ENCODE peak calls at places on chromosomes 12 and 14, in six cellular contexts. J is mucosa of descending colon; K is stimulated activated CD4-positive, alpha-beta T cell treated with anti-CD3 and anti-CD28 coated beads, Interleukin-15, amount 100 ng/mL, for 24 hours; H is A172; L is cerebellar cortex; N is stimulated activated CD8-positive, alpha-beta memory T cell treated with anti-CD3 and anti-CD28 coated beads, Interleukin-4, amount 100 ng/mL, for 48 hours. S is an unnamed sample.

GRCh38 chr12:115451785-115452736 is 768.1 kb upstream of the TBX3 start:
- DNase-seq in J (no peak), K (peak), H (no peak), L (no peak), N (no peak), S (no peak)

GRCh38 chr12:31206038-31206670 is 119.8 kb downstream of the SINHCAF start:
- DNase-seq in J (no peak), K (no peak), H (no peak), L (no peak), N (no peak), S (peak)

GRCh38 chr14:53539489-53540126 is 386.5 kb upstream of the DDHD1 start:
- DNase-seq in J (peak), K (peak), H (peak), L (peak), N (peak), S (no peak)

GRCh38 chr14:69261761-69262331 is 1.9 kb downstream of the GALNT16 start:
- DNase-seq in J (no peak), K (no peak), H (peak), L (peak), N (no peak), S (no peak)

GRCh38 chr12:64180951-64181350 is 41.1 kb downstream of the KICS2 start:
- DNase-seq in J (no peak), K (no peak), H (peak), L (peak), N (no peak), S (no peak)

GRCh38 chr12:52600071-52600470 is 1.2 kb downstream of the KRT72 start:
- DNase-seq in J (no peak), K (no peak), H (no peak), L (no peak), N (no peak), S (peak)

GRCh38 chr12:27732281-27732680 is 21.6 kb downstream of the MRPS35 start:
- DNase-seq in J (no peak), K (no peak), H (peak), L (peak), N (no peak), S (no peak)

GRCh38 chr12:113174461-113175384 is 10.6 kb downstream of the DDX54 start:
- DNase-seq in J (peak), K (peak), H (peak), L (peak), N (peak), S (no peak)

GRCh38 chr12:80412343-80412953 is 31.6 kb upstream of the PTPRQ start:
- DNase-seq in J (no peak), K (no peak), H (peak), L (peak), N (no peak), S (no peak)

GRCh38 chr12:112217647-112218046 is 92.3 kb downstream of the TRAFD1 start:
- DNase-seq in J (no peak), K (no peak), H (no peak), L (no peak), N (no peak), S (no peak)

GRCh38 chr14:93113678-93114067 is 2.1 kb downstream of the ITPK1 start:
- DNase-seq in J (no peak), K (peak), H (no peak), L (no peak), N (peak), S (no peak)

GRCh38 chr12:49260831-49261363 is 4.0 kb upstream of the TUBA1C start:
- DNase-seq in J (no peak), K (no peak), H (no peak), L (no peak), N (no peak), S (no peak)

GRCh38 chr14:29911815-29912214 is 15.8 kb downstream of the PRKD1 start:
- DNase-seq in J (no peak), K (no peak), H (no peak), L (no peak), N (no peak), S (no peak)

GRCh38 chr12:45243963-45244362 is 28.1 kb downstream of the ANO6 start:
- DNase-seq in J (no peak), K (no peak), H (no peak), L (no peak), N (no peak), S (no peak)

GRCh38 chr12:19648173-19648572 is 208.9 kb downstream of the AEBP2 start:
- DNase-seq in J (no peak), K (no peak), H (no peak), L (no peak), N (no peak), S (peak)

GRCh38 chr14:75803768-75804167 is 142.7 kb downstream of the TTLL5 start:
- DNase-seq in J (no peak), K (no peak), H (no peak), L (no peak), N (no peak), S (no peak)

GRCh38 chr14:34781242-34781641 is 66.8 kb upstream of the CFL2 start:
- DNase-seq in J (no peak), K (no peak), H (peak), L (no peak), N (no peak), S (no peak)

GRCh38 chr12:53751336-53752191 is at the start of gene CISTR:
- DNase-seq in J (peak), K (peak), H (no peak), L (peak), N (peak), S (no peak)

GRCh38 chr12:11795910-11796459 is 146.5 kb downstream of the ETV6 start:
- DNase-seq in J (no peak), K (no peak), H (peak), L (no peak), N (no peak), S (no peak)

GRCh38 chr12:56818629-56819028 is 55.5 kb downstream of the HSD17B6 start:
- DNase-seq in J (no peak), K (no peak), H (no peak), L (no peak), N (no peak), S (no peak)